ENCODE peak calls at places on chromosomes 3 and 15, in ten cellular contexts. One of them, this sample, is unnamed.

GRCh38 chr15:46297766-46298165 is 662.9 kb downstream of the SQOR start:
- DNase-seq in cardiac fibroblast: no peak
- DNase-seq in progenitor cell of endocrine pancreas: no peak
- DNase-seq in LNCaP clone FGC: no peak
- DNase-seq in SK-N-SH: no peak
- DNase-seq in AG04450: no peak
- DNase-seq in hepatocyte: no peak
- DNase-seq in astrocyte: no peak
- DNase-seq in lower lobe of right lung: no peak
- DNase-seq in mammary epithelial cell: no peak
- DNase-seq in this sample: no peak

GRCh38 chr3:140290105-140290504 is 355.1 kb downstream of the CLSTN2 start:
- DNase-seq in cardiac fibroblast: peak; percentile 38
- DNase-seq in progenitor cell of endocrine pancreas: no peak
- DNase-seq in LNCaP clone FGC: no peak
- DNase-seq in SK-N-SH: no peak
- DNase-seq in AG04450: no peak
- DNase-seq in hepatocyte: no peak
- DNase-seq in astrocyte: peak; percentile 14
- DNase-seq in lower lobe of right lung: no peak
- DNase-seq in mammary epithelial cell: peak; percentile 69
- DNase-seq in this sample: no peak

GRCh38 chr3:89098964-89099585 is 8.3 kb upstream of the EPHA3 start:
- DNase-seq in cardiac fibroblast: peak; percentile 78
- DNase-seq in progenitor cell of endocrine pancreas: peak; percentile 23
- DNase-seq in LNCaP clone FGC: no peak
- DNase-seq in SK-N-SH: peak; percentile 44
- DNase-seq in AG04450: peak; percentile 10
- DNase-seq in hepatocyte: peak; percentile 67
- DNase-seq in astrocyte: peak; percentile 33
- DNase-seq in lower lobe of right lung: peak; percentile 46
- DNase-seq in mammary epithelial cell: peak; percentile 46
- DNase-seq in this sample: no peak

GRCh38 chr3:132781922-132782321 is 59.7 kb upstream of the NPHP3 start:
- DNase-seq in cardiac fibroblast: no peak
- DNase-seq in progenitor cell of endocrine pancreas: no peak
- DNase-seq in LNCaP clone FGC: no peak
- DNase-seq in SK-N-SH: no peak
- DNase-seq in AG04450: no peak
- DNase-seq in hepatocyte: no peak
- DNase-seq in astrocyte: no peak
- DNase-seq in lower lobe of right lung: no peak
- DNase-seq in mammary epithelial cell: no peak
- DNase-seq in this sample: no peak

GRCh38 chr3:79846148-79846933 is 78.5 kb upstream of the ROBO1 start:
- DNase-seq in cardiac fibroblast: no peak
- DNase-seq in progenitor cell of endocrine pancreas: no peak
- DNase-seq in LNCaP clone FGC: no peak
- DNase-seq in SK-N-SH: no peak
- DNase-seq in AG04450: no peak
- DNase-seq in hepatocyte: no peak
- DNase-seq in astrocyte: no peak
- DNase-seq in lower lobe of right lung: no peak
- DNase-seq in mammary epithelial cell: no peak
- DNase-seq in this sample: no peak

GRCh38 chr3:52004158-52004787 is 8.6 kb upstream of the RPL29 start:
- DNase-seq in cardiac fibroblast: peak; percentile 61
- DNase-seq in progenitor cell of endocrine pancreas: peak; percentile 46
- DNase-seq in LNCaP clone FGC: no peak
- DNase-seq in SK-N-SH: peak; percentile 88
- DNase-seq in AG04450: no peak
- DNase-seq in hepatocyte: peak; percentile 84
- DNase-seq in astrocyte: no peak
- DNase-seq in lower lobe of right lung: no peak
- DNase-seq in mammary epithelial cell: no peak
- DNase-seq in this sample: no peak

GRCh38 chr3:29537889-29538609 is 257.2 kb downstream of the RBMS3 start:
- DNase-seq in cardiac fibroblast: peak; percentile 41
- DNase-seq in progenitor cell of endocrine pancreas: no peak
- DNase-seq in LNCaP clone FGC: no peak
- DNase-seq in SK-N-SH: no peak
- DNase-seq in AG04450: no peak
- DNase-seq in hepatocyte: no peak
- DNase-seq in astrocyte: no peak
- DNase-seq in lower lobe of right lung: no peak
- DNase-seq in mammary epithelial cell: no peak
- DNase-seq in this sample: no peak

GRCh38 chr3:16839271-16840110 is 45.3 kb upstream of the PLCL2 start:
- DNase-seq in cardiac fibroblast: no peak
- DNase-seq in progenitor cell of endocrine pancreas: no peak
- DNase-seq in LNCaP clone FGC: no peak
- DNase-seq in SK-N-SH: peak; percentile 18
- DNase-seq in AG04450: no peak
- DNase-seq in hepatocyte: no peak
- DNase-seq in astrocyte: no peak
- DNase-seq in lower lobe of right lung: no peak
- DNase-seq in mammary epithelial cell: no peak
- DNase-seq in this sample: no peak

GRCh38 chr15:92653366-92653765 is 2.2 kb downstream of the FAM174B start:
- DNase-seq in cardiac fibroblast: no peak
- DNase-seq in progenitor cell of endocrine pancreas: no peak
- DNase-seq in LNCaP clone FGC: no peak
- DNase-seq in SK-N-SH: no peak
- DNase-seq in AG04450: no peak
- DNase-seq in hepatocyte: no peak
- DNase-seq in astrocyte: no peak
- DNase-seq in lower lobe of right lung: no peak
- DNase-seq in mammary epithelial cell: no peak
- DNase-seq in this sample: no peak

GRCh38 chr15:39501366-39501765 is 79.5 kb upstream of the THBS1 start:
- DNase-seq in cardiac fibroblast: no peak
- DNase-seq in progenitor cell of endocrine pancreas: no peak
- DNase-seq in LNCaP clone FGC: no peak
- DNase-seq in SK-N-SH: no peak
- DNase-seq in AG04450: no peak
- DNase-seq in hepatocyte: no peak
- DNase-seq in astrocyte: peak; percentile 60
- DNase-seq in lower lobe of right lung: no peak
- DNase-seq in mammary epithelial cell: no peak
- DNase-seq in this sample: no peak

GRCh38 chr3:184593201-184593922 is 31.8 kb downstream of the EPHB3 start:
- DNase-seq in cardiac fibroblast: peak; percentile 13
- DNase-seq in progenitor cell of endocrine pancreas: no peak
- DNase-seq in LNCaP clone FGC: no peak
- DNase-seq in SK-N-SH: peak; percentile 44
- DNase-seq in AG04450: no peak
- DNase-seq in hepatocyte: no peak
- DNase-seq in astrocyte: no peak
- DNase-seq in lower lobe of right lung: peak; percentile 28
- DNase-seq in mammary epithelial cell: no peak
- DNase-seq in this sample: no peak

GRCh38 chr3:141052570-141053069 is 1.5 kb downstream of the SPSB4 start:
- DNase-seq in cardiac fibroblast: no peak
- DNase-seq in progenitor cell of endocrine pancreas: no peak
- DNase-seq in LNCaP clone FGC: no peak
- DNase-seq in SK-N-SH: peak; percentile 80
- DNase-seq in AG04450: no peak
- DNase-seq in hepatocyte: no peak
- DNase-seq in astrocyte: no peak
- DNase-seq in lower lobe of right lung: no peak
- DNase-seq in mammary epithelial cell: no peak
- DNase-seq in this sample: no peak

GRCh38 chr3:157129782-157130137 is 30.2 kb downstream of the CCNL1 start:
- DNase-seq in cardiac fibroblast: peak; percentile 34
- DNase-seq in progenitor cell of endocrine pancreas: no peak
- DNase-seq in LNCaP clone FGC: no peak
- DNase-seq in SK-N-SH: no peak
- DNase-seq in AG04450: no peak
- DNase-seq in hepatocyte: no peak
- DNase-seq in astrocyte: peak; percentile 42
- DNase-seq in lower lobe of right lung: no peak
- DNase-seq in mammary epithelial cell: peak; percentile 90
- DNase-seq in this sample: no peak

DNA sequence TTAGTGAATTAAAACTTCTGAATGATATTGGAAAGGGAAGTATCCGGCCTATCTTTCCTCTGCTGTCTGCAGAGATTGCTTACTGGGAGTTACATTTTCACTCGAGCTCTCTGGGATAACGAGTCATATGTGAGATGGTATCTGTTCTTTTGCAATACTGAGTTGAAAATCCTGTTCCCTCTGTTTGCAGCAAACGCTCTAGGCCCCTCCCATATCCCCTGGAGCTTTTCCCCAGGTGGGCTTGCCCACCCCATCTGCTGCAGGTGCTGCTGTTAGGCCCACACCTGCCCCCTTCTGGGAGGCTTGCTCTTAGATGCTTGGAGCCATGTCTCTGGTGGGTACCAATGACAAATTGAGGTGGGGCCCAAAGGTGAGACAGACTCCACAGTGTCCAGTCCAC is 42.7 kb upstream of the MTMR10 start:
- DNase-seq in cardiac fibroblast: no peak
- DNase-seq in progenitor cell of endocrine pancreas: no peak
- DNase-seq in LNCaP clone FGC: no peak
- DNase-seq in SK-N-SH: no peak
- DNase-seq in AG04450: no peak
- DNase-seq in hepatocyte: peak; percentile 23
- DNase-seq in astrocyte: no peak
- DNase-seq in lower lobe of right lung: no peak
- DNase-seq in mammary epithelial cell: peak; percentile 12
- DNase-seq in this sample: no peak
- TF ChIP-seq CTCF in cardiac fibroblast: no peak
- TF ChIP-seq CTCF in progenitor cell of endocrine pancreas: no peak
- TF ChIP-seq CTCF in LNCaP clone FGC: no peak
- TF ChIP-seq CTCF in SK-N-SH: no peak
- TF ChIP-seq CTCF in AG04450: no peak
- TF ChIP-seq CTCF in hepatocyte: no peak
- TF ChIP-seq CTCF in astrocyte: no peak
- TF ChIP-seq CTCF in lower lobe of right lung: no peak
- TF ChIP-seq CTCF in mammary epithelial cell: no peak
- TF ChIP-seq CTCF in this sample: no peak

DNA sequence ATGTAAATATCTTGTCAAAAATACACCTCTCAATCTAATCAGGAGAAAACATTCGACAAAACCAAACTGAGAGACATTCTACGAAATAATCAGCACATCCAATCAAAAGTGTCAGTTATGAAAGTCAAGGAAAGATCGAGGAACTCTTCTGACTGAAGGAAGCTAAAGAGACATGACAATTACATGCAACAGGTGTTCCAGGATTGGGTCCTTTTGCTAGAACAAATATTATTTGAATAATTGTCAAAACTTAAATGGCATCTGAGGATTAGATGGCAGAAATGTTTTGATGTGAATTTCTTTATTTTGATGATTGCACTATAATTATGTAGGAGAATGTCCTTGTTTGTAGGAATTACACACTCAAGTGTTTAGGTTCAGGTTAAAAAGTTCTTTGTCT is 124.1 kb upstream of the HES1 start:
- DNase-seq in cardiac fibroblast: no peak
- DNase-seq in progenitor cell of endocrine pancreas: no peak
- DNase-seq in LNCaP clone FGC: no peak
- DNase-seq in SK-N-SH: no peak
- DNase-seq in AG04450: no peak
- DNase-seq in hepatocyte: no peak
- DNase-seq in astrocyte: no peak
- DNase-seq in lower lobe of right lung: no peak
- DNase-seq in mammary epithelial cell: no peak
- DNase-seq in this sample: no peak
- TF ChIP-seq CTCF in cardiac fibroblast: no peak
- TF ChIP-seq CTCF in progenitor cell of endocrine pancreas: no peak
- TF ChIP-seq CTCF in LNCaP clone FGC: no peak
- TF ChIP-seq CTCF in SK-N-SH: no peak
- TF ChIP-seq CTCF in AG04450: no peak
- TF ChIP-seq CTCF in hepatocyte: no peak
- TF ChIP-seq CTCF in astrocyte: no peak
- TF ChIP-seq CTCF in lower lobe of right lung: no peak
- TF ChIP-seq CTCF in mammary epithelial cell: no peak
- TF ChIP-seq CTCF in this sample: no peak

DNA sequence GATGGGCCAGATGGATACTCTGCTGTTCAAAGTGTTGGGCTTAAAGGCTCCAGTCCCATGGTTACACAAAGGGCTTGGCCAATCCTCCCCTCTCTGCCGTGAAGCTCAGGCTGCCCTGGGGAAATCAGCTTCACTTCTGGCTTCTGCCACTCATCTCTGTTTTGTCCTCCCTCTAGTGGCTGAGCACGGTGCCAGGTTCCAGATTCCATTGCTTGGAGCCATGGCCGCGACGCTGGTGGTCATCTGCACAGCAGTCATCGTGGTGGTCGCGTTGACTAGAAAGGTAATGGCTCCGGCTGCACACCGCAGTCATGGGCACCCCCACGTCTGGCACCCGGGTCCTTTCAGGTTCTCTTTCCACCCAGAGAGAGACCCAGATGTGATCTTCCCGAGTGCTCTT is 5.6 kb downstream of the TIGIT start:
- DNase-seq in cardiac fibroblast: peak; percentile 39
- DNase-seq in progenitor cell of endocrine pancreas: no peak
- DNase-seq in LNCaP clone FGC: peak; percentile 13
- DNase-seq in SK-N-SH: peak; percentile 57
- DNase-seq in AG04450: no peak
- DNase-seq in hepatocyte: peak; percentile 11
- DNase-seq in astrocyte: no peak
- DNase-seq in lower lobe of right lung: no peak
- DNase-seq in mammary epithelial cell: no peak
- DNase-seq in this sample: no peak
- TF ChIP-seq CTCF in cardiac fibroblast: peak; percentile 62
- TF ChIP-seq CTCF in progenitor cell of endocrine pancreas: peak; percentile 47
- TF ChIP-seq CTCF in LNCaP clone FGC: peak; percentile 73
- TF ChIP-seq CTCF in SK-N-SH: peak; percentile 54
- TF ChIP-seq CTCF in AG04450: peak; percentile 35
- TF ChIP-seq CTCF in hepatocyte: no peak
- TF ChIP-seq CTCF in astrocyte: peak; percentile 22
- TF ChIP-seq CTCF in lower lobe of right lung: peak; percentile 18
- TF ChIP-seq CTCF in mammary epithelial cell: peak; percentile 30
- TF ChIP-seq CTCF in this sample: no peak

DNA sequence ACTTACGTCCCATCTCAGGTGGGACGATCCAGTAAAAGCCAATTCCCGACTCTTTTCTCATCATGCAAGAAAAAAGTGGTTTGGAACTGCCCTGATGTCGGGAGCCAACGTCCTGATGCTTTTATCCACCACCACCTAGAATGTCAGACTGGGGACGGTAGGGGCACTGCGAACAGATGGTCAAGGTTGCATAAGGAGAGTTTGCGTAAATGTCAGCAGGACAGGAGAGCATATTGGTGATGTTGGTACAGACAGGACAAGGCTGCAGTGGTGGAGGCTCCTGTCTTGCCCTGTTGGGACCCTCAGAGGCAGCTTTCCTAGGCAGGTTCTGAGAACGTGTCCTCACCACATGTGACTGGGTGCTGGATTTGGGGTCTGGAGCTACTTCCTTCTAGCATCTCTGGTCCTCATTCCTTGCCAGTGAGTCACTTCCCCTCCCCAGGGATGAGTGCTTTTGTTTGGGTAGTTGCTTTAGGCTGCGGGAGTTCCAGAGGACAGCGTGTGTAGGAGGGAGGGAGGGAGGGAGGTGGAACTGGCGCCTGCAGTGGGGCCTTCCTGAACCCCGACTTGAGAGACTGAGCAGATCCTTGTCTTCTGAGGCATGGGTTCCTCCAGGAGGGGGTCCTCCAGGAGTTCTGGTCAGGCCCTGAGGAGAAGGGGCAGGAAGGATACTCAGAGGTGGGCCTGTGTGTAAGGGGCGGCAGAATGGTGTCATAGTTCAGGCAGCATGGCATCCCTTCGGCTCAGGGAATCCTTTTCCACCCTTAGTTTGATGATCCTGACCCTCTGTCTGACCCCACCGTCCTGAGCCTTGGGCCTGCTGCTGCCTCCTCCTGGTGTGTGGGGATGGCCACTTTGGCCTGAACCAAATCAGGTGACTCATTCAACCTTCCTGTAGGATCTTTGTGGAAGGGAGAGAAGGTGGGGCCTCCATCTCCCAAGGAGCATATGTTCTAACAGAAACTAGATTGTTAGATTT is 21.2 kb downstream of the THSD4 start:
- DNase-seq in cardiac fibroblast: peak; percentile 96
- DNase-seq in progenitor cell of endocrine pancreas: no peak
- DNase-seq in LNCaP clone FGC: no peak
- DNase-seq in SK-N-SH: no peak
- DNase-seq in AG04450: peak; percentile 70
- DNase-seq in hepatocyte: no peak
- DNase-seq in astrocyte: peak; percentile 83
- DNase-seq in lower lobe of right lung: no peak
- DNase-seq in mammary epithelial cell: peak; percentile 85
- DNase-seq in this sample: no peak
- TF ChIP-seq CTCF in cardiac fibroblast: peak; percentile 40
- TF ChIP-seq CTCF in progenitor cell of endocrine pancreas: no peak
- TF ChIP-seq CTCF in LNCaP clone FGC: no peak
- TF ChIP-seq CTCF in SK-N-SH: peak; percentile 54
- TF ChIP-seq CTCF in AG04450: peak; percentile 36
- TF ChIP-seq CTCF in hepatocyte: no peak
- TF ChIP-seq CTCF in astrocyte: peak; percentile 10
- TF ChIP-seq CTCF in lower lobe of right lung: no peak
- TF ChIP-seq CTCF in mammary epithelial cell: no peak
- TF ChIP-seq CTCF in this sample: no peak

This sample was measured in activated B cell treated with CpG ODN at 0.5 μM for 24 hours.